ENCODE peak calls at places on chromosomes 6 and 20, in seven cellular contexts. I is nephron progenitor cell, B is keratinocyte, D is transverse colon, L is GM12865, Q is type B pancreatic cell, V is HFFc6. E is an unnamed sample.

GRCh38 chr6:137358273-137358672 is 135.9 kb downstream of the OLIG3 start:
- DNase-seq in L (no peak), V (no peak), B (no peak), I (no peak), Q (no peak), D (no peak), E (no peak)

GRCh38 chr20:11261533-11262000 is 587.8 kb upstream of the JAG1 start:
- DNase-seq in Q (no peak), V (peak), I (no peak), D (no peak), B (no peak), L (peak), E (peak)

GRCh38 chr6:167872538-167873210 is 46.0 kb downstream of the AFDN start:
- DNase-seq in Q (no peak), I (no peak), V (no peak), D (no peak), L (no peak), B (no peak), E (no peak)

GRCh38 chr6:44524491-44525227 is 137.2 kb downstream of the CDC5L start:
- DNase-seq in D (no peak), Q (no peak), I (no peak), B (no peak), V (no peak), L (peak), E (no peak)

GRCh38 chr6:106066984-106067383 is 19.2 kb upstream of the PRDM1 start:
- DNase-seq in D (no peak), I (no peak), Q (no peak), L (no peak), V (no peak), B (no peak), E (no peak)

GRCh38 chr6:129102741-129103140 is 219.8 kb downstream of the LAMA2 start:
- DNase-seq in V (no peak), I (no peak), Q (no peak), B (no peak), L (no peak), D (peak), E (no peak)

GRCh38 chr6:42260424-42260888 is 42.8 kb upstream of the MRPS10 start:
- DNase-seq in I (no peak), L (no peak), D (no peak), Q (no peak), V (no peak), B (no peak), E (no peak)

GRCh38 chr6:117555882-117556498 is 46.3 kb downstream of the GOPC start:
- DNase-seq in Q (no peak), I (peak), V (no peak), B (no peak), D (peak), L (peak), E (no peak)

GRCh38 chr6:23533954-23534725 is 591.9 kb upstream of the NRSN1 start:
- DNase-seq in L (no peak), Q (no peak), D (no peak), V (no peak), B (no peak), I (no peak), E (no peak)

GRCh38 chr6:70221715-70222236 is 81.1 kb downstream of the COL9A1 start:
- DNase-seq in D (no peak), L (no peak), I (no peak), V (no peak), Q (no peak), B (no peak), E (no peak)

GRCh38 chr6:8436956-8437355 is 1.6 kb upstream of the SLC35B3 start:
- DNase-seq in V (no peak), L (no peak), I (no peak), Q (no peak), D (no peak), B (no peak), E (no peak)

GRCh38 chr6:144675231-144675861 is 390.2 kb downstream of the UTRN start:
- DNase-seq in I (no peak), V (peak), L (peak), D (peak), B (no peak), Q (no peak), E (peak)

GRCh38 chr20:37295001-37295400 is 5.5 kb downstream of the MANBAL start:
- DNase-seq in Q (no peak), D (no peak), V (peak), L (peak), B (peak), I (no peak), E (peak)

GRCh38 chr6:141598487-141598886 is 534.2 kb upstream of the GJE1 start:
- DNase-seq in Q (no peak), B (no peak), L (no peak), I (no peak), V (no peak), D (no peak), E (no peak)

GRCh38 chr6:166308769-166309589 is 787 bp upstream of the PRR18 start:
- DNase-seq in B (no peak), I (no peak), L (no peak), D (no peak), V (no peak), Q (no peak), E (no peak)

GRCh38 chr6:135162678-135163439 is 18.2 kb upstream of the MYB start:
- DNase-seq in V (peak), D (peak), Q (no peak), B (peak), L (peak), I (peak), E (no peak)

GRCh38 chr20:3374296-3374695 is 33.2 kb downstream of the DNAAF9 start:
- DNase-seq in V (no peak), L (no peak), Q (no peak), B (no peak), D (no peak), I (no peak), E (peak)

GRCh38 chr6:137736048-137736846 is 130.8 kb upstream of the TNFAIP3 start:
- DNase-seq in Q (no peak), B (no peak), D (no peak), I (no peak), L (peak), V (no peak), E (no peak)

GRCh38 chr6:33632603-33633039 is 11.5 kb downstream of the ITPR3 start:
- DNase-seq in I (peak), L (peak), V (peak), B (no peak), Q (no peak), D (peak), E (no peak)

GRCh38 chr20:17708675-17709360 is 9.1 kb downstream of the BANF2 start:
- DNase-seq in V (no peak), L (no peak), B (no peak), I (no peak), D (no peak), Q (no peak), E (no peak)

GRCh38 chr20:33537608-33538007 is 47.7 kb downstream of the CBFA2T2 start:
- DNase-seq in V (no peak), I (no peak), Q (no peak), B (no peak), D (no peak), L (no peak), E (no peak)

GRCh38 chr20:64154590-64155257 is 9.5 kb upstream of the MYT1 start:
- DNase-seq in I (no peak), L (no peak), V (no peak), D (no peak), B (no peak), Q (no peak), E (no peak)

GRCh38 chr20:31446084-31446819 is 5.8 kb downstream of the DEFB123 start:
- DNase-seq in D (no peak), V (no peak), Q (no peak), I (no peak), L (no peak), B (no peak), E (no peak)

GRCh38 chr6:108080010-108080780 is 5.7 kb upstream of the OSTM1 start:
- DNase-seq in B (no peak), Q (no peak), I (no peak), D (no peak), V (peak), L (no peak), E (no peak)

GRCh38 chr6:112298816-112299281 is 44.5 kb upstream of the LAMA4 start:
- DNase-seq in I (no peak), V (peak), Q (no peak), B (peak), D (no peak), L (no peak), E (peak)

GRCh38 chr6:55652429-55652828 is 73.4 kb upstream of the HMGCLL1 start:
- DNase-seq in Q (no peak), D (no peak), V (no peak), I (no peak), B (no peak), L (peak), E (no peak)

GRCh38 chr6:30854641-30855040 is 29.7 kb upstream of the DDR1 start:
- DNase-seq in Q (no peak), L (no peak), I (no peak), V (no peak), D (no peak), B (no peak), E (no peak)

GRCh38 chr6:87832025-87832825 is 130.2 kb upstream of the AKIRIN2 start:
- DNase-seq in B (no peak), D (no peak), L (peak), Q (no peak), I (no peak), V (peak), E (no peak)

GRCh38 chr6:111872521-111873177 is 603 bp downstream of the FYN start:
- DNase-seq in V (peak), I (peak), Q (peak), L (peak), B (no peak), D (peak), E (no peak)

GRCh38 chr6:43939281-43940070 is 169.5 kb downstream of the VEGFA start:
- DNase-seq in V (no peak), Q (peak), D (no peak), I (no peak), L (no peak), B (no peak), E (no peak)

GRCh38 chr6:6277418-6277817 is 43.0 kb downstream of the F13A1 start:
- DNase-seq in L (no peak), Q (no peak), D (no peak), V (no peak), I (no peak), B (no peak), E (peak)

GRCh38 chr6:12749531-12750379 is 33.2 kb downstream of the PHACTR1 start:
- DNase-seq in Q (no peak), B (no peak), L (no peak), V (no peak), I (peak), D (no peak), E (no peak)

GRCh38 chr20:46203510-46203837 is 85.4 kb downstream of the CD40 start:
- DNase-seq in B (no peak), Q (no peak), I (no peak), V (no peak), L (no peak), D (no peak), E (no peak)

GRCh38 chr6:6007311-6008113 is 787 bp upstream of the NRN1 start:
- DNase-seq in Q (no peak), I (peak), B (no peak), D (no peak), V (no peak), L (peak), E (no peak)

GRCh38 chr20:37898301-37899104 is 4.4 kb upstream of the VSTM2L start:
- DNase-seq in L (no peak), I (no peak), B (no peak), D (no peak), Q (no peak), V (no peak), E (no peak)

GRCh38 chr6:2853766-2854393 is 12.2 kb upstream of the SERPINB1 start:
- DNase-seq in B (no peak), L (peak), V (peak), Q (no peak), D (peak), I (peak), E (no peak)

GRCh38 chr6:105983763-105984162 is 102.4 kb upstream of the PRDM1 start:
- DNase-seq in D (no peak), I (no peak), Q (no peak), B (no peak), V (no peak), L (no peak), E (no peak)

GRCh38 chr6:13355043-13355945 is 27.0 kb upstream of the TBC1D7 start:
- DNase-seq in B (peak), D (no peak), L (peak), Q (no peak), I (no peak), V (peak), E (peak)

GRCh38 chr6:169168302-169168630 is 85.4 kb downstream of the THBS2 start:
- DNase-seq in I (no peak), Q (no peak), L (no peak), B (no peak), D (no peak), V (no peak), E (no peak)

GRCh38 chr6:152273638-152274037 is 363.5 kb downstream of the SYNE1 start:
- DNase-seq in I (no peak), Q (no peak), L (no peak), V (no peak), D (no peak), B (peak), E (no peak)
- TF ChIP-seq CTCF in I (no peak), Q (no peak), L (no peak), V (no peak), D (no peak), B (peak), E (peak)

GRCh38 chr20:53662595-53662994 is 69.0 kb upstream of the ZNF217 start:
- DNase-seq in I (no peak), Q (no peak), L (no peak), D (no peak), B (no peak), V (no peak), E (no peak)

GRCh38 chr20:53658327-53658726 is 64.7 kb upstream of the ZNF217 start:
- DNase-seq in I (no peak), B (no peak), D (no peak), Q (no peak), L (no peak), V (no peak), E (no peak)

GRCh38 chr20:53660947-53661381 is 67.3 kb upstream of the ZNF217 start:
- DNase-seq in V (no peak), Q (no peak), B (no peak), L (peak), I (no peak), D (no peak), E (no peak)

GRCh38 chr20:53658973-53659372 is 65.3 kb upstream of the ZNF217 start:
- DNase-seq in I (no peak), V (no peak), L (no peak), Q (no peak), D (no peak), B (no peak), E (no peak)

DNA sequence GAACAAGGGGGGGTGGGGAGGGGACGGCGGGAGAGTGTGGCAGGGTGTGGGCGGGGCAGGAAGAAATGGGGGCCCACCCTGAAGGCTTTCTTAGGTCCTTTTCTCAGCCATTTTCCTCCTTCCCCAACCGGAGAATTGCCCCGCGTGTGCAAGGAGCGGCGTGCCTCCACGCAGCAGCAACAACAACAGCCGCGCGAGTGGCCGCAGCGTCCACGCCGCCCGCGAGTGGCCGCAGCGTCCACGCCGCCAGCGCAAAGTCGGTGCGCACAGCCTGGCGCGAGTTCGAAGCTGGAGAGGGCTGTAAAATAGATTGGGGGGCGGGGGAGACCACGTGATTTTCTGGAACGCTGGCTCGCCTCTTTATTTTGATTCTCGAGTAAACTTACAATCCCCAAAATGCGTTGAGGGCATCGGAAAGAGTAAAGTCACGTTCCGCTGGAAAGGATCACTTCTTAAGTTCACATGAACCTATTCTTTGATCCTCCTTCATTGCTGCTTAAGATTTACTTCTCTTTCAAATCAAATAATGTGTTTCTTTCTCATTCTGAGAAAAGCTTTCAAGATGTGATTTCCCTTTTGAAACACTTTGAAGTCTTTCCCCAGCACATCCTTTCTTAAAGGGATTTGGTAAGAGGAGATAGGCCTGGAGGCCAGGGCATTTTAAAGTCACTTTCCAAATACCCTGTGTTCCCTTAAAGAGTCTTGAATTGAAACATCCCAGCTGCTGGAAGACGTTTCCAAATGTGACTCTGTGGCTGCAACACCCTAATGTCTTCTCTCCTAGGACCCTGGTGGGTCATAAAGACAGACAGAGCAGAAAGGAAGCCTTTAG is 66.7 kb upstream of the ZNF217 start:
- DNase-seq in Q (no peak), D (peak), L (peak), V (no peak), B (no peak), I (no peak), E (no peak)
- TF ChIP-seq CTCF in Q (no peak), D (no peak), L (no peak), V (no peak), B (no peak), I (no peak), E (no peak)

GRCh38 chr6:85677243-85677956 is 34.7 kb upstream of the SYNCRIP start:
- DNase-seq in Q (no peak), I (no peak), D (no peak), B (peak), V (no peak), L (peak), E (no peak)

GRCh38 chr6:85678000-85678601 is 35.4 kb upstream of the SYNCRIP start:
- DNase-seq in D (no peak), L (no peak), Q (no peak), V (no peak), I (no peak), B (no peak), E (no peak)

GRCh38 chr6:85679445-85680123 is 36.9 kb upstream of the SYNCRIP start:
- DNase-seq in B (no peak), Q (no peak), I (no peak), L (peak), V (no peak), D (no peak), E (no peak)

GRCh38 chr6:85680388-85680787 is 37.7 kb upstream of the SYNCRIP start:
- DNase-seq in V (no peak), I (no peak), Q (no peak), L (peak), D (no peak), B (no peak), E (no peak)

DNA sequence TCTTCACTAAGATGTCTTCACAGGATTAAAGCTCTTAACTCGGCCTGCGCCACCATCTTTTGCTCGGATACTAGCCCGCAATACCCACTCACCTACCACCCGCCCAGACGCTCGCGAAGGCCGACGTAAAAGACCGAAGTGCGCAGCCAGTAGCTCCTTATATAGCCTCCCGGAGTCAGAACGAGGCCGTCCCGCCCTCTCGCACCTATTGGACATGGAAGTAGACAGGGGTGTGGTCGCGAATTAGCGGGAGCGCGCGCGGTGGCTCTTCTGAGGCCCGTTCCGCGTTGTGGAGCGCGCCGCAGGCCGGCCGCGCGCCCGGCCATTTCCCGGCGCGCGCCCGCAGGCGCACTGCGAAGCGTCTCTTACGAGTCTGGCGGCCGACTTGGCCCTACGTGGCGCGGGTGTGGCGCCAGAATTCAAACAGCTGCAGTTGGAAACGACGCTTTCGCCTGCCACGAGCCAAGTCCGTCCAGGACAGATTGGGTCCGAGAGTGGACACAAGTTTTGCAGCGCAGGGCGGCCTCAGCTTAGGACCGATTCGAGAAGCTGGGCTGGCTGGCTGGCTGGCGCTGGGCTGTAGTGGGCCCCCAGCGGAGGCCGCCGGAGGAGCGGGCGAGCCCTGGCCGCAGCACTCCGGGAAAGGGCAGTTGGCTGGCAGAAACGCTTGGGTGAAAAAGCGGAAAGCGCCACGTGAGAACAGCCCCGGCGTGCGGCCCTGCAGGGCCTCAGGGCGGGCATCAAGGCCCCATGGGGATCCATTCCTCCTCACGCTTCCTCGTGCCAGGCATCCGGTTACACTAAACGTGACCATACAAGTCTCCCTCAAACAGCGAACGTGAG is 36.1 kb upstream of the SYNCRIP start:
- DNase-seq in D (peak), B (peak), L (peak), V (peak), I (peak), Q (peak), E (peak)
- TF ChIP-seq CTCF in D (no peak), B (no peak), L (no peak), V (peak), I (no peak), Q (peak), E (no peak)

GRCh38 chr6:1781152-1781848 is 171.6 kb downstream of the FOXC1 start:
- DNase-seq in L (no peak), V (no peak), Q (no peak), D (no peak), B (no peak), I (no peak), E (no peak)
- TF ChIP-seq CTCF in L (no peak), V (no peak), Q (no peak), D (no peak), B (no peak), I (no peak), E (no peak)

GRCh38 chr20:8132632-8133587 is 844 bp downstream of the PLCB1 start:
- DNase-seq in Q (no peak), D (peak), B (no peak), L (no peak), I (no peak), V (no peak), E (no peak)
- TF ChIP-seq CTCF in Q (no peak), D (no peak), B (no peak), L (no peak), I (no peak), V (no peak), E (no peak)

E was measured in AG09309.